ENCODE peak calls at places on chromosomes 3 and 15, in seven cellular contexts. U is NT2/D1; B is RPMI7951; I is mesenchymal stem cell; D is WTC11; X is GM13976; R is activated CD4-positive, alpha-beta T cell treated with anti-CD3 and anti-CD28 coated beads, Interleukin-2, amount 10 ng/mL, durations not matched to agents 7 days and 5 days. J is an unnamed sample.

GRCh38 chr3:133992951-133993595 is 36.7 kb downstream of the SLCO2A1 start:
- DNase-seq in I (no peak), R (no peak), U (no peak), D (no peak), B (no peak), X (no peak), J (no peak)

GRCh38 chr15:69665641-69666091 is 213.0 kb downstream of the RPLP1 start:
- DNase-seq in X (peak; percentile 27), R (no peak), U (no peak), B (peak; percentile 74), D (peak; percentile 12), I (no peak), J (no peak)

GRCh38 chr3:197000211-197000610 is 29.4 kb downstream of the MELTF start:
- DNase-seq in I (peak; percentile 9), R (no peak), U (no peak), B (no peak), D (no peak), X (no peak), J (no peak)

GRCh38 chr15:70109982-70110381 is 12.3 kb upstream of the TLE3 start:
- DNase-seq in R (no peak), U (no peak), D (no peak), I (no peak), B (no peak), X (no peak), J (no peak)

GRCh38 chr3:50620420-50620819 is 3.5 kb downstream of the MAPKAPK3 start:
- DNase-seq in X (no peak), R (no peak), U (no peak), I (no peak), B (peak; percentile 44), D (no peak), J (no peak)

GRCh38 chr15:63339836-63340235 is 41.8 kb downstream of the CA12 start:
- DNase-seq in D (no peak), B (no peak), X (no peak), I (no peak), R (no peak), U (peak; percentile 23), J (no peak)

GRCh38 chr3:190089711-190090110 is 31.0 kb downstream of the P3H2 start:
- DNase-seq in B (peak; percentile 89), U (no peak), D (no peak), X (peak; percentile 55), R (no peak), I (no peak), J (peak; percentile 38)

GRCh38 chr15:25728816-25729215 is 134.3 kb downstream of the ATP10A start:
- DNase-seq in I (no peak), U (no peak), R (no peak), D (no peak), X (no peak), B (no peak), J (no peak)

GRCh38 chr15:70474682-70475438 is 288.5 kb downstream of the UACA start:
- DNase-seq in X (no peak), R (no peak), D (no peak), B (peak; percentile 99), I (peak; percentile 68), U (no peak), J (no peak)

GRCh38 chr3:187066228-187066995 is 72.9 kb downstream of the RPL39L start:
- DNase-seq in I (peak; percentile 38), B (no peak), X (peak; percentile 37), U (peak; percentile 76), R (peak; percentile 60), D (peak; percentile 68), J (peak; percentile 37)

GRCh38 chr3:37457392-37458065 is 283.1 kb upstream of the LRRFIP2 start:
- DNase-seq in U (no peak), B (no peak), R (no peak), I (no peak), D (peak; percentile 19), X (no peak), J (no peak)

GRCh38 chr15:80931191-80931590 is 58.4 kb downstream of the MESD start:
- DNase-seq in R (no peak), B (no peak), X (no peak), U (no peak), D (no peak), I (no peak), J (no peak)

GRCh38 chr3:184761120-184761841 is 49.4 kb upstream of the MAGEF1 start:
- DNase-seq in X (no peak), I (no peak), U (no peak), R (no peak), B (no peak), D (no peak), J (no peak)

GRCh38 chr3:182384182-182384581 is 409.1 kb upstream of the ATP11B start:
- DNase-seq in D (no peak), I (no peak), R (no peak), B (no peak), X (no peak), U (no peak), J (no peak)

GRCh38 chr15:82909080-82909815 is 43.3 kb downstream of the HOMER2 start:
- DNase-seq in R (no peak), B (no peak), I (no peak), X (no peak), U (no peak), D (no peak), J (no peak)

GRCh38 chr3:94336076-94336741 is 273.3 kb downstream of the NSUN3 start:
- DNase-seq in X (no peak), R (no peak), B (no peak), D (no peak), I (peak; percentile 65), U (peak; percentile 58), J (peak; percentile 4)

GRCh38 chr3:100966049-100966471 is 27.2 kb downstream of the ABI3BP start:
- DNase-seq in R (no peak), I (no peak), D (no peak), U (no peak), X (no peak), B (no peak), J (no peak)

GRCh38 chr15:63818191-63818590 is 15.6 kb downstream of the HERC1 start:
- DNase-seq in B (no peak), X (no peak), R (peak; percentile 35), U (no peak), D (no peak), I (peak; percentile 48), J (no peak)

GRCh38 chr3:184716652-184717607 is 5.1 kb upstream of the MAGEF1 start:
- DNase-seq in U (no peak), X (peak; percentile 6), D (peak; percentile 39), I (peak; percentile 85), R (no peak), B (peak; percentile 59), J (no peak)

GRCh38 chr15:90362936-90363212 is 10.8 kb downstream of the ZNF774 start:
- DNase-seq in R (no peak), B (peak; percentile 86), U (no peak), X (no peak), D (no peak), I (peak; percentile 86), J (no peak)

GRCh38 chr3:189305412-189305811 is 133.6 kb downstream of the TPRG1 start:
- DNase-seq in B (peak; percentile 51), U (no peak), X (peak; percentile 27), D (no peak), I (no peak), R (no peak), J (peak; percentile 41)

GRCh38 chr15:85073556-85074194 is 92.0 kb downstream of the PDE8A start:
- DNase-seq in X (peak; percentile 43), I (peak; percentile 18), U (no peak), B (no peak), D (no peak), R (no peak), J (peak; percentile 23)

GRCh38 chr3:27675287-27675686 is 46.8 kb downstream of the EOMES start:
- DNase-seq in U (no peak), B (peak; percentile 42), R (no peak), I (no peak), D (no peak), X (no peak), J (no peak)

GRCh38 chr3:185646382-185647133 is 60.5 kb downstream of the SENP2 start:
- DNase-seq in X (peak; percentile 53), U (no peak), I (no peak), D (no peak), R (no peak), B (no peak), J (peak; percentile 33)

GRCh38 chr3:10365791-10366190 is 44.9 kb upstream of the SEC13 start:
- DNase-seq in R (no peak), D (no peak), B (peak; percentile 69), I (peak; percentile 62), U (no peak), X (no peak), J (no peak)

GRCh38 chr3:103134023-103134724 is 699.4 kb downstream of the ZPLD1 start:
- DNase-seq in X (no peak), D (no peak), B (no peak), R (no peak), I (no peak), U (no peak), J (no peak)

GRCh38 chr3:184559336-184559735 is 2.2 kb upstream of the EPHB3 start:
- DNase-seq in I (no peak), B (no peak), D (no peak), R (no peak), U (no peak), X (no peak), J (no peak)

GRCh38 chr15:49242820-49243219 is 72.8 kb downstream of the GALK2 start:
- DNase-seq in U (peak; percentile 22), I (peak; percentile 91), X (no peak), R (no peak), D (no peak), B (peak; percentile 93), J (no peak)

GRCh38 chr3:126745760-126746394 is 41.8 kb downstream of the CHCHD6 start:
- DNase-seq in U (no peak), X (no peak), D (no peak), B (peak; percentile 20), R (no peak), I (no peak), J (no peak)

GRCh38 chr3:53196575-53197407 is 35.8 kb downstream of the PRKCD start:
- DNase-seq in D (peak; percentile 62), I (peak; percentile 75), U (no peak), B (peak; percentile 89), R (peak; percentile 17), X (peak; percentile 67), J (peak; percentile 66)

GRCh38 chr3:31789429-31789828 is 191.6 kb downstream of the OSBPL10 start:
- DNase-seq in X (no peak), B (no peak), D (no peak), I (no peak), U (no peak), R (no peak), J (no peak)

GRCh38 chr15:55586808-55587207 is 1.3 kb downstream of the PYGO1 start:
- DNase-seq in D (no peak), R (no peak), U (no peak), I (peak; percentile 28), B (no peak), X (no peak), J (no peak)

GRCh38 chr3:33115024-33115768 is 1.4 kb downstream of the CRTAP start:
- DNase-seq in B (peak; percentile 96), D (no peak), X (no peak), I (peak; percentile 90), R (no peak), U (no peak), J (no peak)

GRCh38 chr3:186920301-186920700 is 10.0 kb upstream of the ST6GAL1 start:
- DNase-seq in R (no peak), U (no peak), X (no peak), B (no peak), D (no peak), I (no peak), J (no peak)

GRCh38 chr3:69197922-69198540 is 75.6 kb upstream of the LMOD3 start:
- DNase-seq in I (no peak), X (no peak), D (no peak), U (no peak), R (peak; percentile 45), B (no peak), J (no peak)

GRCh38 chr15:53522878-53523455 is 236.5 kb downstream of the WDR72 start:
- DNase-seq in D (no peak), U (no peak), X (no peak), I (no peak), B (no peak), R (no peak), J (no peak)

GRCh38 chr15:80242132-80242769 is 9.8 kb downstream of the CTXND1 start:
- DNase-seq in I (peak; percentile 11), D (peak; percentile 73), B (peak; percentile 28), U (peak; percentile 58), R (no peak), X (peak; percentile 60), J (peak; percentile 58)

GRCh38 chr3:14242490-14243311 is 64.1 kb downstream of the LSM3 start:
- DNase-seq in I (no peak), R (no peak), B (no peak), D (no peak), X (no peak), U (no peak), J (no peak)

J was measured in GM20000.